ENCODE peak calls at places on chromosomes 16 and 17, in six cellular contexts. W is Karpas-422, J is MG63, U is IMR-90, V is PC-3, P is endodermal cell. H is an unnamed sample.
A peak's percentile ranks its signal among the peaks of the same experiment; 100 is the strongest.

GRCh38 chr16:50548659-50549560 is 714 bp downstream of the NKD1 start:
- DNase-seq in W (no peak), J (no peak), U (no peak), V (no peak), P (no peak), H (no peak)

GRCh38 chr17:69609495-69610315 is 195.2 kb downstream of the MAP2K6 start:
- DNase-seq in W (peak; percentile 63), J (peak; percentile 55), U (peak; percentile 55), V (peak; percentile 68), P (peak; percentile 74), H (no peak)

GRCh38 chr16:85673529-85674417 is 15.0 kb downstream of the GINS2 start:
- DNase-seq in W (no peak), J (peak; percentile 30), U (peak; percentile 75), V (no peak), P (no peak), H (peak; percentile 66)

GRCh38 chr17:733743-734142 is 1.3 kb downstream of the TLCD3A start:
- DNase-seq in W (no peak), J (no peak), U (no peak), V (no peak), P (no peak), H (no peak)

GRCh38 chr17:20266806-20267458 is 200.4 kb downstream of the LGALS9B start:
- DNase-seq in W (no peak), J (peak; percentile 47), U (peak; percentile 91), V (no peak), P (peak; percentile 35), H (no peak)

GRCh38 chr17:43334744-43335400 is 63.9 kb upstream of the ARL4D start:
- DNase-seq in W (no peak), J (no peak), U (no peak), V (no peak), P (no peak), H (no peak)

GRCh38 chr16:30063893-30064745 is 1.4 kb upstream of the ALDOA start:
- DNase-seq in W (peak; percentile 92), J (peak; percentile 83), U (peak; percentile 37), V (peak; percentile 47), P (peak; percentile 86), H (peak; percentile 89)

GRCh38 chr17:77266891-77267341 is 126.1 kb downstream of the SEC14L1 start:
- DNase-seq in W (peak; percentile 83), J (no peak), U (peak; percentile 23), V (no peak), P (peak; percentile 92), H (no peak)

GRCh38 chr17:17778308-17779014 is 58.3 kb downstream of the SREBF1 start:
- DNase-seq in W (no peak), J (peak; percentile 22), U (peak; percentile 81), V (no peak), P (no peak), H (no peak)

GRCh38 chr17:55238931-55239297 is 25.8 kb upstream of the HLF start:
- DNase-seq in W (no peak), J (peak; percentile 9), U (no peak), V (no peak), P (no peak), H (no peak)

GRCh38 chr17:68507581-68507980 is 4.6 kb upstream of the PRKAR1A start:
- DNase-seq in W (peak; percentile 21), J (no peak), U (no peak), V (peak; percentile 18), P (no peak), H (no peak)

GRCh38 chr17:56937688-56938087 is 23.2 kb downstream of the COIL start:
- DNase-seq in W (no peak), J (no peak), U (no peak), V (peak; percentile 66), P (no peak), H (no peak)

GRCh38 chr17:75059369-75060345 is 12.6 kb downstream of the KCTD2 start:
- DNase-seq in W (no peak), J (no peak), U (peak; percentile 81), V (peak; percentile 60), P (no peak), H (no peak)

GRCh38 chr17:29042026-29042678 is 789 bp upstream of the PIPOX start:
- DNase-seq in W (no peak), J (no peak), U (no peak), V (no peak), P (no peak), H (no peak)

GRCh38 chr17:81457917-81458555 is 54.6 kb downstream of the ACTG1 start:
- DNase-seq in W (peak; percentile 50), J (peak; percentile 14), U (no peak), V (no peak), P (no peak), H (no peak)

GRCh38 chr17:44887971-44888955 is 11.0 kb downstream of the EFTUD2 start:
- DNase-seq in W (no peak), J (no peak), U (no peak), V (no peak), P (no peak), H (no peak)

GRCh38 chr16:48687421-48688038 is 77.5 kb upstream of the N4BP1 start:
- DNase-seq in W (peak; percentile 89), J (peak; percentile 13), U (peak; percentile 67), V (peak; percentile 73), P (peak; percentile 80), H (peak; percentile 65)

GRCh38 chr17:74123350-74123749 is 80.1 kb upstream of the RPL38 start:
- DNase-seq in W (no peak), J (peak; percentile 51), U (no peak), V (peak; percentile 10), P (peak; percentile 82), H (no peak)

GRCh38 chr16:21646091-21646490 is 6.3 kb downstream of the IGSF6 start:
- DNase-seq in W (peak; percentile 57), J (no peak), U (no peak), V (no peak), P (no peak), H (peak; percentile 51)

GRCh38 chr16:89193576-89194293 is 6.6 kb downstream of the SLC22A31 start:
- DNase-seq in W (no peak), J (no peak), U (no peak), V (no peak), P (peak; percentile 65), H (no peak)

GRCh38 chr16:74501484-74502479 is 80.5 kb upstream of the CLEC18B start:
- DNase-seq in W (no peak), J (no peak), U (no peak), V (no peak), P (no peak), H (no peak)

GRCh38 chr17:81337449-81337848 is 42.3 kb upstream of the SLC38A10 start:
- DNase-seq in W (no peak), J (no peak), U (no peak), V (no peak), P (peak; percentile 68), H (no peak)

GRCh38 chr17:41665566-41666335 is 22.9 kb upstream of the EIF1 start:
- DNase-seq in W (peak; percentile 96), J (peak; percentile 89), U (peak; percentile 74), V (peak; percentile 86), P (peak; percentile 98), H (peak; percentile 88)

GRCh38 chr17:19418312-19418992 is 7.4 kb downstream of the RNF112 start:
- DNase-seq in W (peak; percentile 54), J (peak; percentile 80), U (peak; percentile 62), V (peak; percentile 56), P (peak; percentile 67), H (peak; percentile 83)

GRCh38 chr17:78323821-78324390 is 36.0 kb downstream of the SOCS3 start:
- DNase-seq in W (peak; percentile 38), J (no peak), U (no peak), V (no peak), P (no peak), H (no peak)

GRCh38 chr16:17749706-17750105 is 278.9 kb upstream of the XYLT1 start:
- DNase-seq in W (no peak), J (no peak), U (no peak), V (no peak), P (no peak), H (no peak)

GRCh38 chr16:17744903-17745581 is 274.3 kb upstream of the XYLT1 start:
- DNase-seq in W (no peak), J (no peak), U (no peak), V (no peak), P (peak; percentile 75), H (no peak)

GRCh38 chr16:17748005-17748719 is 277.4 kb upstream of the XYLT1 start:
- DNase-seq in W (no peak), J (no peak), U (no peak), V (no peak), P (peak; percentile 85), H (no peak)

GRCh38 chr16:17743578-17743977 is 272.8 kb upstream of the XYLT1 start:
- DNase-seq in W (no peak), J (no peak), U (no peak), V (no peak), P (peak; percentile 59), H (no peak)

GRCh38 chr16:17747357-17747756 is 276.6 kb upstream of the XYLT1 start:
- DNase-seq in W (no peak), J (no peak), U (no peak), V (no peak), P (no peak), H (no peak)
- H3K27me3 ChIP-seq in W (no peaks in the 10 kb centered on the region), J (no peaks in the 10 kb centered on the region), U (no peaks in the 10 kb centered on the region), V (no peaks in the 10 kb centered on the region), P (peaks cover 17% of the 10 kb centered on the region), H (no peaks in the 10 kb centered on the region)

GRCh38 chr17:9022553-9023388 is 1.5 kb downstream of the NTN1 start:
- DNase-seq in W (no peak), J (no peak), U (no peak), V (no peak), P (peak; percentile 85), H (no peak)
- H3K27me3 ChIP-seq in W (peaks cover 4% of the 10 kb centered on the region), J (peaks cover 27% of the 10 kb centered on the region), U (peaks cover 44% of the 10 kb centered on the region), V (peaks cover 21% of the 10 kb centered on the region), P (peaks cover 60% of the 10 kb centered on the region), H (no peaks in the 10 kb centered on the region)

GRCh38 chr16:54073356-54073755 is 213.2 kb downstream of the IRX3 start:
- DNase-seq in W (no peak), J (no peak), U (no peak), V (no peak), P (no peak), H (no peak)

GRCh38 chr16:54072237-54072636 is 214.3 kb downstream of the IRX3 start:
- DNase-seq in W (no peak), J (no peak), U (no peak), V (no peak), P (no peak), H (no peak)

GRCh38 chr16:54075446-54075845 is 211.1 kb downstream of the IRX3 start:
- DNase-seq in W (no peak), J (no peak), U (no peak), V (no peak), P (no peak), H (no peak)

GRCh38 chr16:54077412-54077821 is 209.2 kb downstream of the IRX3 start:
- DNase-seq in W (no peak), J (peak; percentile 79), U (peak; percentile 81), V (peak; percentile 80), P (no peak), H (no peak)

GRCh38 chr16:54076006-54076504 is 210.5 kb downstream of the IRX3 start:
- DNase-seq in W (no peak), J (no peak), U (no peak), V (no peak), P (no peak), H (no peak)
- H3K27me3 ChIP-seq in W (no peaks in the 10 kb centered on the region), J (no peaks in the 10 kb centered on the region), U (no peaks in the 10 kb centered on the region), V (no peaks in the 10 kb centered on the region), P (no peaks in the 10 kb centered on the region), H (no peaks in the 10 kb centered on the region)

DNA sequence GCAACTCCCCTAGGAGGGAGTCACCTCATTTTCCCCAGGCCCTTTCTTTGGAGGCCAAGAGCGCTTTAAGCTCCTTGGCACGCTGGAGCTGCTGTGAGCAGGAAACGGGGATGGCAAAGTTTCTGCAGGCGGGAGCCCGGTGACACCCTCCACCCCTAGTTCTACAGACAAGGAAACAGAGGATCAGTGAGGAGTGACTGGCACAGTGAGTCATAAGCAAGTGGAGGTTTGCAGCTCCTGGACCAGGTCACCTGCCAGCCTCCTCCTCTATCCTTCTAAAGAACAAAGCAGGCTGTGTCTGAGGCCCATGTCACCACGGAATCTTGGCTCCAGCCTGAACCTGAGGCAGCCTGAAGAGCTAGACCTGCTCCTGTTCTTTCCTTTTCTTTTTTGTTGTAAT is 141.9 kb downstream of the TMEM132E start:
- DNase-seq in W (no peak), J (peak; percentile 86), U (no peak), V (peak; percentile 50), P (peak; percentile 32), H (no peak)
- H3K27me3 ChIP-seq in W (no peaks in the 10 kb centered on the region), J (no peaks in the 10 kb centered on the region), U (no peaks in the 10 kb centered on the region), V (no peaks in the 10 kb centered on the region), P (no peaks in the 10 kb centered on the region), H (no peaks in the 10 kb centered on the region)

H was measured in right atrium auricular region.